ENCODE peak calls at places on chromosomes 12 and 14, in seven cellular contexts. One of them, this sample, is unnamed.

GRCh38 chr12:96457191-96457930 is 32.0 kb upstream of the CFAP54 start:
- DNase-seq in AG20443: no peak
- DNase-seq in NCI-H1694: no peak
- DNase-seq in stomach: no peak
- DNase-seq in thyroid gland: no peak
- DNase-seq in A549: no peak
- DNase-seq in gastrocnemius medialis: no peak
- DNase-seq in this sample: no peak

GRCh38 chr12:52975204-52975603 is 26.3 kb downstream of the KRT18 start:
- DNase-seq in AG20443: no peak
- DNase-seq in NCI-H1694: no peak
- DNase-seq in A549: no peak
- DNase-seq in thyroid gland: no peak
- DNase-seq in stomach: no peak
- DNase-seq in gastrocnemius medialis: no peak
- DNase-seq in this sample: no peak

GRCh38 chr12:103397536-103397935 is 98.2 kb downstream of the C12orf42 start:
- DNase-seq in stomach: no peak
- DNase-seq in thyroid gland: no peak
- DNase-seq in NCI-H1694: no peak
- DNase-seq in A549: no peak
- DNase-seq in gastrocnemius medialis: no peak
- DNase-seq in AG20443: no peak
- DNase-seq in this sample: no peak

GRCh38 chr14:24098229-24098926 is 4.3 kb downstream of the PCK2 start:
- DNase-seq in thyroid gland: no peak
- DNase-seq in stomach: no peak
- DNase-seq in NCI-H1694: no peak
- DNase-seq in AG20443: no peak
- DNase-seq in A549: no peak
- DNase-seq in gastrocnemius medialis: no peak
- DNase-seq in this sample: no peak

GRCh38 chr14:69695664-69696527 is 71.0 kb upstream of the SRSF5 start:
- DNase-seq in A549: no peak
- DNase-seq in stomach: peak
- DNase-seq in AG20443: peak
- DNase-seq in thyroid gland: peak
- DNase-seq in NCI-H1694: no peak
- DNase-seq in gastrocnemius medialis: no peak
- DNase-seq in this sample: no peak

GRCh38 chr14:52299692-52300278 is 14.3 kb upstream of the PTGER2 start:
- DNase-seq in thyroid gland: no peak
- DNase-seq in gastrocnemius medialis: no peak
- DNase-seq in stomach: no peak
- DNase-seq in AG20443: peak
- DNase-seq in NCI-H1694: peak
- DNase-seq in A549: peak
- DNase-seq in this sample: no peak

GRCh38 chr12:49287876-49288275 is 7.1 kb upstream of the PRPH start:
- DNase-seq in A549: no peak
- DNase-seq in gastrocnemius medialis: no peak
- DNase-seq in AG20443: peak
- DNase-seq in thyroid gland: no peak
- DNase-seq in stomach: no peak
- DNase-seq in NCI-H1694: no peak
- DNase-seq in this sample: no peak

GRCh38 chr14:99460793-99461192 is 19.9 kb downstream of the SETD3 start:
- DNase-seq in AG20443: no peak
- DNase-seq in NCI-H1694: no peak
- DNase-seq in thyroid gland: no peak
- DNase-seq in gastrocnemius medialis: no peak
- DNase-seq in A549: no peak
- DNase-seq in stomach: no peak
- DNase-seq in this sample: no peak

GRCh38 chr14:106511411-106512198 is 985.2 kb downstream of the TMEM121 start:
- DNase-seq in A549: no peak
- DNase-seq in gastrocnemius medialis: no peak
- DNase-seq in NCI-H1694: no peak
- DNase-seq in stomach: no peak
- DNase-seq in AG20443: no peak
- DNase-seq in thyroid gland: no peak
- DNase-seq in this sample: peak

GRCh38 chr14:32403688-32404087 is 74.6 kb downstream of the AKAP6 start:
- DNase-seq in A549: no peak
- DNase-seq in stomach: no peak
- DNase-seq in gastrocnemius medialis: no peak
- DNase-seq in AG20443: peak
- DNase-seq in NCI-H1694: no peak
- DNase-seq in thyroid gland: no peak
- DNase-seq in this sample: no peak

GRCh38 chr14:103668117-103668516 is 39.1 kb downstream of the KLC1 start:
- DNase-seq in A549: no peak
- DNase-seq in NCI-H1694: no peak
- DNase-seq in thyroid gland: no peak
- DNase-seq in AG20443: no peak
- DNase-seq in stomach: no peak
- DNase-seq in gastrocnemius medialis: no peak
- DNase-seq in this sample: no peak

GRCh38 chr14:61524211-61524806 is 171.0 kb upstream of the HIF1A start:
- DNase-seq in NCI-H1694: no peak
- DNase-seq in A549: peak
- DNase-seq in AG20443: peak
- DNase-seq in thyroid gland: peak
- DNase-seq in stomach: no peak
- DNase-seq in gastrocnemius medialis: no peak
- DNase-seq in this sample: no peak

GRCh38 chr12:13941258-13942249 is 39.8 kb downstream of the GRIN2B start:
- DNase-seq in thyroid gland: peak
- DNase-seq in AG20443: peak
- DNase-seq in A549: peak
- DNase-seq in stomach: peak
- DNase-seq in gastrocnemius medialis: no peak
- DNase-seq in NCI-H1694: peak
- DNase-seq in this sample: no peak

GRCh38 chr12:1217191-1217949 is 226.3 kb downstream of the ERC1 start:
- DNase-seq in gastrocnemius medialis: no peak
- DNase-seq in A549: peak
- DNase-seq in AG20443: peak
- DNase-seq in stomach: no peak
- DNase-seq in NCI-H1694: no peak
- DNase-seq in thyroid gland: no peak
- DNase-seq in this sample: no peak

GRCh38 chr12:112862570-112863137 is 44.1 kb upstream of the OAS1 start:
- DNase-seq in gastrocnemius medialis: no peak
- DNase-seq in AG20443: no peak
- DNase-seq in thyroid gland: no peak
- DNase-seq in A549: no peak
- DNase-seq in NCI-H1694: no peak
- DNase-seq in stomach: no peak
- DNase-seq in this sample: no peak

GRCh38 chr12:24478254-24478653 is 470.6 kb downstream of the BCAT1 start:
- DNase-seq in NCI-H1694: no peak
- DNase-seq in thyroid gland: peak
- DNase-seq in stomach: no peak
- DNase-seq in gastrocnemius medialis: no peak
- DNase-seq in A549: no peak
- DNase-seq in AG20443: no peak
- DNase-seq in this sample: no peak

GRCh38 chr14:99075061-99075460 is 196.9 kb downstream of the BCL11B start:
- DNase-seq in gastrocnemius medialis: no peak
- DNase-seq in stomach: no peak
- DNase-seq in AG20443: no peak
- DNase-seq in NCI-H1694: no peak
- DNase-seq in thyroid gland: no peak
- DNase-seq in A549: no peak
- DNase-seq in this sample: no peak

GRCh38 chr14:89849931-89850330 is 104.6 kb downstream of the EFCAB11 start:
- DNase-seq in stomach: no peak
- DNase-seq in NCI-H1694: no peak
- DNase-seq in thyroid gland: no peak
- DNase-seq in AG20443: peak
- DNase-seq in A549: no peak
- DNase-seq in gastrocnemius medialis: no peak
- DNase-seq in this sample: no peak

GRCh38 chr12:58068706-58069105 is 127.3 kb downstream of the ATP23 start:
- DNase-seq in gastrocnemius medialis: no peak
- DNase-seq in A549: no peak
- DNase-seq in thyroid gland: no peak
- DNase-seq in stomach: no peak
- DNase-seq in AG20443: no peak
- DNase-seq in NCI-H1694: no peak
- DNase-seq in this sample: no peak

GRCh38 chr12:31880340-31880739 is 78.9 kb upstream of the RESF1 start:
- DNase-seq in stomach: no peak
- DNase-seq in A549: no peak
- DNase-seq in gastrocnemius medialis: no peak
- DNase-seq in thyroid gland: no peak
- DNase-seq in AG20443: no peak
- DNase-seq in NCI-H1694: no peak
- DNase-seq in this sample: no peak

GRCh38 chr12:116783503-116784237 is 45.6 kb downstream of the RNFT2 start:
- DNase-seq in thyroid gland: peak
- DNase-seq in stomach: no peak
- DNase-seq in AG20443: no peak
- DNase-seq in gastrocnemius medialis: no peak
- DNase-seq in NCI-H1694: no peak
- DNase-seq in A549: no peak
- DNase-seq in this sample: no peak

GRCh38 chr12:123942277-123942653 is 30.4 kb downstream of the CCDC92 start:
- DNase-seq in thyroid gland: no peak
- DNase-seq in NCI-H1694: no peak
- DNase-seq in gastrocnemius medialis: no peak
- DNase-seq in AG20443: peak
- DNase-seq in stomach: no peak
- DNase-seq in A549: no peak
- DNase-seq in this sample: no peak

GRCh38 chr14:43001729-43002128 is 1395.1 kb downstream of the LRFN5 start:
- DNase-seq in gastrocnemius medialis: no peak
- DNase-seq in AG20443: no peak
- DNase-seq in thyroid gland: no peak
- DNase-seq in NCI-H1694: no peak
- DNase-seq in stomach: no peak
- DNase-seq in A549: no peak
- DNase-seq in this sample: no peak

GRCh38 chr12:106739318-106739717 is 35.2 kb upstream of the RIC8B start:
- DNase-seq in NCI-H1694: no peak
- DNase-seq in stomach: no peak
- DNase-seq in AG20443: no peak
- DNase-seq in thyroid gland: no peak
- DNase-seq in gastrocnemius medialis: no peak
- DNase-seq in A549: peak
- DNase-seq in this sample: no peak

GRCh38 chr12:100830003-100830795 is 35.6 kb downstream of the ANO4 start:
- DNase-seq in NCI-H1694: no peak
- DNase-seq in gastrocnemius medialis: no peak
- DNase-seq in AG20443: no peak
- DNase-seq in A549: no peak
- DNase-seq in thyroid gland: no peak
- DNase-seq in stomach: no peak
- DNase-seq in this sample: no peak

GRCh38 chr12:109714913-109715244 is 1.3 kb downstream of the FAM222A start:
- DNase-seq in AG20443: no peak
- DNase-seq in A549: no peak
- DNase-seq in gastrocnemius medialis: no peak
- DNase-seq in thyroid gland: no peak
- DNase-seq in stomach: no peak
- DNase-seq in NCI-H1694: no peak
- DNase-seq in this sample: no peak

GRCh38 chr12:132514838-132515237 is 24.9 kb downstream of the FBRSL1 start:
- DNase-seq in stomach: no peak
- DNase-seq in A549: no peak
- DNase-seq in gastrocnemius medialis: no peak
- DNase-seq in NCI-H1694: no peak
- DNase-seq in thyroid gland: no peak
- DNase-seq in AG20443: no peak
- DNase-seq in this sample: no peak

GRCh38 chr14:64812412-64812811 is 67.3 kb downstream of the SPTB start:
- DNase-seq in gastrocnemius medialis: peak
- DNase-seq in thyroid gland: peak
- DNase-seq in NCI-H1694: no peak
- DNase-seq in stomach: peak
- DNase-seq in A549: no peak
- DNase-seq in AG20443: no peak
- DNase-seq in this sample: no peak

GRCh38 chr14:100340454-100340813 is 17.3 kb downstream of the SLC25A47 start:
- DNase-seq in stomach: no peak
- DNase-seq in A549: no peak
- DNase-seq in AG20443: no peak
- DNase-seq in thyroid gland: no peak
- DNase-seq in gastrocnemius medialis: no peak
- DNase-seq in NCI-H1694: no peak
- DNase-seq in this sample: no peak

This sample was measured in effector CD4-positive, alpha-beta T cell.